ENCODE peak calls at places on chromosomes 3 and 15, in eight cellular contexts. T is adrenal gland, D is transverse colon, H is HCT116, W is ovary, Y is gastrocnemius medialis, Z is uterus, L is heart left ventricle. C is an unnamed sample.

GRCh38 chr3:185582236-185582635 is 3.9 kb upstream of the SENP2 start:
- DNase-seq in T (no peak), D (no peak), H (no peak), W (no peak), Y (no peak), Z (no peak), L (no peak), C (no peak)

GRCh38 chr15:88920186-88920891 is 7.2 kb upstream of the MFGE8 start:
- DNase-seq in T (no peak), D (no peak), H (no peak), W (no peak), Y (no peak), Z (no peak), L (no peak), C (no peak)

GRCh38 chr3:115989927-115990326 is 366.6 kb downstream of the GAP43 start:
- DNase-seq in T (no peak), D (no peak), H (no peak), W (no peak), Y (no peak), Z (no peak), L (no peak), C (no peak)

GRCh38 chr3:67401911-67402310 is 252.5 kb downstream of the SUCLG2 start:
- DNase-seq in T (peak), D (no peak), H (no peak), W (no peak), Y (no peak), Z (no peak), L (no peak), C (peak)

GRCh38 chr3:50388720-50389352 is 29.5 kb upstream of the TMEM115 start:
- DNase-seq in T (no peak), D (no peak), H (no peak), W (no peak), Y (no peak), Z (no peak), L (no peak), C (no peak)

GRCh38 chr15:78422571-78423340 is 15.3 kb upstream of the IREB2 start:
- DNase-seq in T (peak), D (peak), H (peak), W (peak), Y (peak), Z (peak), L (peak), C (peak)

GRCh38 chr15:66838671-66839239 is 136.7 kb downstream of the SMAD6 start:
- DNase-seq in T (no peak), D (no peak), H (peak), W (no peak), Y (no peak), Z (no peak), L (no peak), C (peak)

GRCh38 chr3:155326901-155327300 is 33.4 kb upstream of the STRIT1 start:
- DNase-seq in T (no peak), D (no peak), H (no peak), W (no peak), Y (no peak), Z (no peak), L (no peak), C (peak)

GRCh38 chr3:120689395-120689794 is 7.4 kb upstream of the HGD start:
- DNase-seq in T (no peak), D (no peak), H (no peak), W (no peak), Y (no peak), Z (no peak), L (no peak), C (no peak)

GRCh38 chr3:5162102-5162501 is 25.4 kb upstream of the EDEM1 start:
- DNase-seq in T (peak), D (no peak), H (peak), W (no peak), Y (no peak), Z (no peak), L (no peak), C (no peak)

GRCh38 chr15:51842852-51843737 is 13.6 kb downstream of the TMOD3 start:
- DNase-seq in T (no peak), D (no peak), H (peak), W (no peak), Y (no peak), Z (no peak), L (no peak), C (peak)

GRCh38 chr3:125960456-125961288 is 8.3 kb upstream of the ROPN1B start:
- DNase-seq in T (no peak), D (no peak), H (no peak), W (no peak), Y (no peak), Z (no peak), L (no peak), C (no peak)

GRCh38 chr3:185740133-185740532 is 84.7 kb downstream of the IGF2BP2 start:
- DNase-seq in T (no peak), D (no peak), H (no peak), W (no peak), Y (no peak), Z (no peak), L (no peak), C (no peak)

GRCh38 chr15:67050062-67050461 is 15.3 kb upstream of the SMAD3 start:
- DNase-seq in T (no peak), D (no peak), H (no peak), W (no peak), Y (no peak), Z (peak), L (no peak), C (peak)

GRCh38 chr3:20751299-20751698 is 565.3 kb upstream of the SGO1 start:
- DNase-seq in T (no peak), D (no peak), H (no peak), W (no peak), Y (no peak), Z (no peak), L (no peak), C (no peak)

GRCh38 chr3:128763967-128764366 is 38.0 kb downstream of the RAB7A start:
- DNase-seq in T (no peak), D (no peak), H (no peak), W (no peak), Y (peak), Z (no peak), L (peak), C (peak)

GRCh38 chr15:75211436-75212199 is 9.9 kb downstream of the C15orf39 start:
- DNase-seq in T (no peak), D (no peak), H (no peak), W (no peak), Y (no peak), Z (no peak), L (no peak), C (no peak)

GRCh38 chr3:41267975-41268640 is 68.8 kb downstream of the CTNNB1 start:
- DNase-seq in T (no peak), D (no peak), H (peak), W (no peak), Y (no peak), Z (no peak), L (no peak), C (peak)

GRCh38 chr15:69861331-69862171 is 236.2 kb downstream of the TLE3 start:
- DNase-seq in T (no peak), D (no peak), H (no peak), W (no peak), Y (no peak), Z (no peak), L (no peak), C (no peak)

GRCh38 chr3:71135373-71136088 is 448.0 kb downstream of the FOXP1 start:
- DNase-seq in T (no peak), D (no peak), H (no peak), W (no peak), Y (no peak), Z (no peak), L (no peak), C (no peak)

GRCh38 chr15:82239685-82240391 is 22.7 kb downstream of the EFL1 start:
- DNase-seq in T (no peak), D (no peak), H (no peak), W (no peak), Y (no peak), Z (no peak), L (no peak), C (no peak)

GRCh38 chr3:136258199-136258598 is 8.1 kb downstream of the PCCB start:
- DNase-seq in T (no peak), D (no peak), H (no peak), W (no peak), Y (no peak), Z (no peak), L (no peak), C (no peak)

GRCh38 chr3:14801031-14801430 is 17.7 kb upstream of the FGD5 start:
- DNase-seq in T (no peak), D (no peak), H (no peak), W (no peak), Y (no peak), Z (peak), L (no peak), C (no peak)

GRCh38 chr3:100032262-100032661 is 82.0 kb downstream of the FILIP1L start:
- DNase-seq in T (peak), D (no peak), H (no peak), W (no peak), Y (no peak), Z (no peak), L (no peak), C (no peak)

GRCh38 chr3:123028233-123028828 is 768 bp upstream of the SEMA5B start:
- DNase-seq in T (peak), D (peak), H (peak), W (peak), Y (no peak), Z (peak), L (peak), C (peak)

GRCh38 chr3:138943724-138944131 is 3.2 kb downstream of the FOXL2 start:
- DNase-seq in T (no peak), D (no peak), H (no peak), W (no peak), Y (no peak), Z (no peak), L (no peak), C (no peak)

GRCh38 chr15:58212909-58213526 is 74.8 kb downstream of the AQP9 start:
- DNase-seq in T (peak), D (no peak), H (no peak), W (no peak), Y (no peak), Z (no peak), L (no peak), C (peak)

GRCh38 chr3:174720717-174721116 is 138.4 kb upstream of the NAALADL2 start:
- DNase-seq in T (no peak), D (no peak), H (no peak), W (no peak), Y (no peak), Z (no peak), L (no peak), C (no peak)

GRCh38 chr3:175386630-175387029 is 527.5 kb downstream of the NAALADL2 start:
- DNase-seq in T (no peak), D (no peak), H (no peak), W (no peak), Y (no peak), Z (no peak), L (no peak), C (no peak)

GRCh38 chr15:60729850-60730458 is 251.0 kb upstream of the ICE2 start:
- DNase-seq in T (no peak), D (no peak), H (no peak), W (no peak), Y (no peak), Z (no peak), L (no peak), C (no peak)

GRCh38 chr15:68205949-68206539 is 912 bp upstream of the CALML4 start:
- DNase-seq in T (peak), D (peak), H (no peak), W (peak), Y (peak), Z (no peak), L (peak), C (peak)

GRCh38 chr15:72042865-72043264 is 75.1 kb downstream of the MYO9A start:
- DNase-seq in T (no peak), D (no peak), H (no peak), W (no peak), Y (no peak), Z (no peak), L (no peak), C (no peak)

GRCh38 chr15:63188247-63188936 is 1.0 kb upstream of the RAB8B start:
- DNase-seq in T (no peak), D (no peak), H (no peak), W (no peak), Y (no peak), Z (no peak), L (no peak), C (no peak)

GRCh38 chr15:63187589-63188226 is 1.7 kb upstream of the RAB8B start:
- DNase-seq in T (no peak), D (no peak), H (no peak), W (no peak), Y (no peak), Z (no peak), L (no peak), C (no peak)

GRCh38 chr15:63189955-63190691 is 717 bp downstream of the RAB8B start:
- DNase-seq in T (no peak), D (no peak), H (no peak), W (no peak), Y (no peak), Z (no peak), L (no peak), C (peak)

GRCh38 chr15:63190993-63191392 is 1.6 kb downstream of the RAB8B start:
- DNase-seq in T (no peak), D (no peak), H (no peak), W (no peak), Y (no peak), Z (no peak), L (no peak), C (no peak)

DNA sequence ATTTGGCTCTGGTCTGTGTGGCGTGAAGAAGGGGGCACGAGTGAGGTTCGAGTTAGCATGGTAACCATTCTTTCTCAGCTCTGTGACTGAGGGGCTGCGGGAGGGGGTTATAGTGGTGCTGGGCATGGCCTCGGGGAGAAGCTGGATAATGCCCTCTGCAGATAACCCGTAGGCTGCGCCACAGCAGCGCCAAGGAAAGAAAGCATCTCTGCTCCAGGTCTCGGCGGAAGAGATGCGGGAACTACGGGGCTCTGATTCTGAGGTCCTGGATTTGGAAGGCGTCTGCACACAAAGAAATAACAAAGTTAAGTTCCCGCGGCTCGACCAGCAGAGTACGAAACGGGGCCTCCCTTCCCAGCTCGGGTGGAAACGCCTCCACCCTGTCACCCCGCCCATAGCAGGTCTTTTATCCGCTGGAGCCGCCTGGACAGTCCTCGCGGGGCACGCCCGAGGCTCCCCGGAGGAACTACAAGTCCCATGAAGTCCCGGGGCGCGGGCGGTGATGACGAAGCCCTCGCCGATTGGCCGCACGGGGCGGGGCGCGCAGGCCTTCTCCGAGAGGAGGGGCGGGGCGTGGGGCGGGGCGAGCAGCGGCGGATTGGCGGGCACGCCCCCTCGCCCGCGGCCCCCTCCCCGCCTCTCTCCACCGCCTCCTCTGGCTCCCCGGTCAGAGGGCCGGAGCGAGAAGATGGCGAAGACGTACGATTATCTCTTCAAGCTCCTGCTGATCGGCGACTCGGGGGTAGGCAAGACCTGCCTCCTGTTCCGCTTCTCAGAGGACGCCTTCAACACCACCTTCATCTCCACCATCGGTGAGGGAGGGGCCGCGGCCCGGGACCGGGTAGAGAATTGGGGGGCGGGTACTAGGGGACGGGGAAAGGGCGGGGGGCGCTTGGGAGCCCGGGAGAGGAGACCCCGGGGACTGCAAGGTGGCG is at the start of gene RAB8B:
- DNase-seq in T (peak), D (peak), H (peak), W (peak), Y (peak), Z (peak), L (peak), C (peak)
- TF ChIP-seq CTCF in T (no peak), D (no peak), H (no peak), W (no peak), Y (no peak), Z (peak), L (no peak), C (no peak)

GRCh38 chr3:72888546-72889309 is 882 bp downstream of the GXYLT2 start:
- DNase-seq in T (no peak), D (peak), H (no peak), W (no peak), Y (no peak), Z (peak), L (peak), C (no peak)

GRCh38 chr3:72889310-72890165 is 1.7 kb downstream of the GXYLT2 start:
- DNase-seq in T (no peak), D (no peak), H (no peak), W (peak), Y (no peak), Z (no peak), L (no peak), C (no peak)

GRCh38 chr3:72887378-72887722 is 496 bp upstream of the GXYLT2 start:
- DNase-seq in T (no peak), D (no peak), H (no peak), W (no peak), Y (no peak), Z (no peak), L (no peak), C (no peak)

GRCh38 chr3:72890166-72890925 is 2.5 kb downstream of the GXYLT2 start:
- DNase-seq in T (no peak), D (no peak), H (no peak), W (no peak), Y (no peak), Z (no peak), L (no peak), C (no peak)

GRCh38 chr3:72887723-72888545 is at the start of gene GXYLT2:
- DNase-seq in T (peak), D (peak), H (no peak), W (peak), Y (no peak), Z (peak), L (peak), C (peak)
- TF ChIP-seq POLR2A in T (no peak), D (no peak), H (no peak), W (peak), Y (no peak), Z (no peak), L (no peak), C (no peak)

GRCh38 chr15:40471105-40471777 is 457 bp downstream of the CHST14 start:
- DNase-seq in T (no peak), D (peak), H (no peak), W (peak), Y (no peak), Z (no peak), L (no peak), C (peak)
- TF ChIP-seq CTCF in T (no peak), D (no peak), H (no peak), W (no peak), Y (no peak), Z (no peak), L (no peak), C (no peak)

DNA sequence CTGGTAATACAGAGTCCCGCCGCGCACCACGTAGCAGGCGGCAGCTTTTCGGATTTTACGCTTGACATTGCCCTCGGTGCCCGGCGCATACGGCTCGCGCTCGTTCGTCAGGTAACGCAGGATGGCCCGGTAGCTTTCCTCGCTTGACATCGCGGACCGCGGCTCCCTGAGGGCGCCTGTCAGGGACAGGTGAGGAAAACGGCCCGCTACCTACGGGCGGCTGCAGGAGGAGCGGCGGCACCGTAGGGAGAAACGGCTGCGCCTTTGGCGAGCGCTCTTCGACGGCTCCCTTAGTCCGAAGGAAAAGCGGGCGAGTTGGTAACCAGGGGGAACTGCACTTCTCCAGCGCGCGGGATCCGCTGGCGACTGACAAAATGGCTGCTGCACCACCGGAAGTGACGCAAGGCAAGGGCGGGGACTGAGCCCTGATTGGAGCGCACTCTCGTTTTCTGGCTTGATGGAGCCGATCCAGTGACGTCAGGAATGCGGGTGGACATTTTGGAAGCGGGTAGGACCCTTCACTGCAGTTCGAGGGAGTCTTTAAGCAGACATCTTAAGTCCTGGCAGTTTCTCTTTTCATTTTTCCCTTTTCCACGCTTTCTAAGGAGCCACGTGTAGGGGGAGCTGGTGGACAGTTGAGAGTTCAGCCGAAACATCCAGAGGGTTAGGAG is at the start of gene ZBTB11:
- DNase-seq in T (peak), D (peak), H (peak), W (peak), Y (peak), Z (peak), L (peak), C (peak)
- TF ChIP-seq POLR2A in T (peak), D (peak), H (no peak), W (peak), Y (peak), Z (peak), L (peak), C (peak)

DNA sequence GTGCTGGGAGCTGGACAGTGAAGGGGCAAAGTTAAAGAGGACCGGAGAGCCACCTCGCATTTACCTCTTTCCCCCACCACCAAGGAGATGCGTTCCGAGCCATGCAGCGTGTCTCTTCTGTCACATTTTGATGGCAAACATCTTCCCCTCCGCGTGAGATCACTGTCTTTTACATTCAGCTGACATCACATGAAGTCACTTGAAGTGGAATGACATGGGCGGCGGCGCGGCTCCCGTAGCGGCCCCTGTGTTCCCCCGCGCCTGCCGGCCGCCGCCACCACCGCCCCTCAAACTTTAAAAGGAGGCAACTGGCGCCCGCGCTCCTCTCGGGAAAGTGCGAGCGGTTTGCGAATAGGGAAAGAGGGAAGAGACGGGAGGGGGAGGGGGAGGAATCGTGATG is at the start of gene FEZF2:
- DNase-seq in T (no peak), D (no peak), H (no peak), W (no peak), Y (no peak), Z (no peak), L (no peak), C (no peak)
- TF ChIP-seq CTCF in T (no peak), D (no peak), H (no peak), W (no peak), Y (no peak), Z (no peak), L (no peak), C (no peak)

DNA sequence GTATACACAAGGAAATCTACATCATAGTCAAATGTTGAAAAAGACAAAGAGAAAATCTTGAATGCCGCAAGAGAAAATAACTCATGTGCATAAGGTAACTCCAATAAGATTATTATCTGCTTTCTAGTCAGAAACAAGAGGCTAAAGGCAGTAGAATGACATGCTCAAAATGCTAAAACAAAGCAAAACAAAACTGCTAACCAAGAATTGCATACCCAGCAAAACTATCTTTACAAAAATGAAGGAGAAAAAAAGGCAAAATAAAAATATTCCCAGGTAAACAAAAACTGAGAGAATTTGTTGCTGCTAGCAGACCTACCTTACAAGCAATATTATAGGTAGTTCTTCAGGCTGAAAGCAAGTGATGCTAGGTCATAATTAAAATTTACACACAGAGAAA is 76.4 kb upstream of the TMEM158 start:
- DNase-seq in T (no peak), D (no peak), H (no peak), W (no peak), Y (no peak), Z (no peak), L (no peak), C (no peak)
- TF ChIP-seq POLR2A in T (no peak), D (no peak), H (no peak), W (no peak), Y (no peak), Z (no peak), L (no peak), C (no peak)